ENCODE peak calls at places on chromosomes 11 and 22, in five cellular contexts. One of them, this sample, is unnamed.
A peak's percentile ranks its signal among the peaks of the same experiment; 100 is the strongest.

GRCh38 chr11:19617830-19618523 is 94.7 kb upstream of the NAV2 start:
- DNase-seq in lung: no peak
- DNase-seq in activated naive CD8-positive, alpha-beta T cell treated with anti-CD3 and anti-CD28 coated beads for 36 hours: no peak
- DNase-seq in kidney tubule cell: no peak
- DNase-seq in HTR-8/SVneo: no peak
- DNase-seq in this sample: no peak

GRCh38 chr11:63670738-63671321 is 346 bp downstream of the ATL3 start:
- DNase-seq in lung: peak; percentile 61
- DNase-seq in activated naive CD8-positive, alpha-beta T cell treated with anti-CD3 and anti-CD28 coated beads for 36 hours: peak; percentile 30
- DNase-seq in kidney tubule cell: peak; percentile 70
- DNase-seq in HTR-8/SVneo: peak; percentile 36
- DNase-seq in this sample: peak; percentile 81

GRCh38 chr11:90332415-90332814 is 109.6 kb upstream of the CHORDC1 start:
- DNase-seq in lung: no peak
- DNase-seq in activated naive CD8-positive, alpha-beta T cell treated with anti-CD3 and anti-CD28 coated beads for 36 hours: no peak
- DNase-seq in kidney tubule cell: peak; percentile 60
- DNase-seq in HTR-8/SVneo: no peak
- DNase-seq in this sample: no peak

GRCh38 chr22:49897015-49897684 is 21.1 kb downstream of the ALG12 start:
- DNase-seq in lung: no peak
- DNase-seq in activated naive CD8-positive, alpha-beta T cell treated with anti-CD3 and anti-CD28 coated beads for 36 hours: no peak
- DNase-seq in kidney tubule cell: no peak
- DNase-seq in HTR-8/SVneo: no peak
- DNase-seq in this sample: no peak

GRCh38 chr11:41133023-41133422 is 326.4 kb downstream of the LRRC4C start:
- DNase-seq in lung: no peak
- DNase-seq in activated naive CD8-positive, alpha-beta T cell treated with anti-CD3 and anti-CD28 coated beads for 36 hours: no peak
- DNase-seq in kidney tubule cell: no peak
- DNase-seq in HTR-8/SVneo: no peak
- DNase-seq in this sample: no peak

GRCh38 chr11:48037709-48038468 is 57.5 kb downstream of the PTPRJ start:
- DNase-seq in lung: no peak
- DNase-seq in activated naive CD8-positive, alpha-beta T cell treated with anti-CD3 and anti-CD28 coated beads for 36 hours: no peak
- DNase-seq in kidney tubule cell: no peak
- DNase-seq in HTR-8/SVneo: no peak
- DNase-seq in this sample: no peak

GRCh38 chr11:289145-289705 is 299 bp downstream of the PGGHG start:
- DNase-seq in lung: no peak
- DNase-seq in activated naive CD8-positive, alpha-beta T cell treated with anti-CD3 and anti-CD28 coated beads for 36 hours: peak; percentile 32
- DNase-seq in kidney tubule cell: no peak
- DNase-seq in HTR-8/SVneo: no peak
- DNase-seq in this sample: no peak

GRCh38 chr11:64448599-64449380 is 89.8 kb downstream of the RPS6KA4 start:
- DNase-seq in lung: peak; percentile 84
- DNase-seq in activated naive CD8-positive, alpha-beta T cell treated with anti-CD3 and anti-CD28 coated beads for 36 hours: peak; percentile 78
- DNase-seq in kidney tubule cell: peak; percentile 72
- DNase-seq in HTR-8/SVneo: peak; percentile 88
- DNase-seq in this sample: peak; percentile 74

GRCh38 chr11:20963596-20963995 is 294.2 kb downstream of the NELL1 start:
- DNase-seq in lung: no peak
- DNase-seq in activated naive CD8-positive, alpha-beta T cell treated with anti-CD3 and anti-CD28 coated beads for 36 hours: no peak
- DNase-seq in kidney tubule cell: peak; percentile 16
- DNase-seq in HTR-8/SVneo: no peak
- DNase-seq in this sample: no peak

GRCh38 chr11:66851698-66852465 is 5.0 kb upstream of the LRFN4 start:
- DNase-seq in lung: no peak
- DNase-seq in activated naive CD8-positive, alpha-beta T cell treated with anti-CD3 and anti-CD28 coated beads for 36 hours: no peak
- DNase-seq in kidney tubule cell: no peak
- DNase-seq in HTR-8/SVneo: no peak
- DNase-seq in this sample: peak; percentile 58

GRCh38 chr22:41660416-41660815 is 28.3 kb downstream of the SNU13 start:
- DNase-seq in lung: no peak
- DNase-seq in activated naive CD8-positive, alpha-beta T cell treated with anti-CD3 and anti-CD28 coated beads for 36 hours: no peak
- DNase-seq in kidney tubule cell: no peak
- DNase-seq in HTR-8/SVneo: no peak
- DNase-seq in this sample: no peak

GRCh38 chr11:99257131-99257530 is 236.4 kb downstream of the CNTN5 start:
- DNase-seq in lung: no peak
- DNase-seq in activated naive CD8-positive, alpha-beta T cell treated with anti-CD3 and anti-CD28 coated beads for 36 hours: no peak
- DNase-seq in kidney tubule cell: no peak
- DNase-seq in HTR-8/SVneo: no peak
- DNase-seq in this sample: peak; percentile 82

GRCh38 chr22:18112440-18112839 is 1.8 kb downstream of the TUBA8 start:
- DNase-seq in lung: no peak
- DNase-seq in activated naive CD8-positive, alpha-beta T cell treated with anti-CD3 and anti-CD28 coated beads for 36 hours: no peak
- DNase-seq in kidney tubule cell: no peak
- DNase-seq in HTR-8/SVneo: no peak
- DNase-seq in this sample: no peak

GRCh38 chr22:40436460-40437431 is 66.4 kb downstream of the SGSM3 start:
- DNase-seq in lung: no peak
- DNase-seq in activated naive CD8-positive, alpha-beta T cell treated with anti-CD3 and anti-CD28 coated beads for 36 hours: peak; percentile 54
- DNase-seq in kidney tubule cell: peak; percentile 66
- DNase-seq in HTR-8/SVneo: peak; percentile 29
- DNase-seq in this sample: peak; percentile 78

GRCh38 chr11:63017306-63017974 is 1.8 kb upstream of the SLC22A8 start:
- DNase-seq in lung: no peak
- DNase-seq in activated naive CD8-positive, alpha-beta T cell treated with anti-CD3 and anti-CD28 coated beads for 36 hours: no peak
- DNase-seq in kidney tubule cell: no peak
- DNase-seq in HTR-8/SVneo: no peak
- DNase-seq in this sample: no peak

GRCh38 chr22:41532908-41533825 is 11.1 kb downstream of the POLR3H start:
- DNase-seq in lung: peak; percentile 62
- DNase-seq in activated naive CD8-positive, alpha-beta T cell treated with anti-CD3 and anti-CD28 coated beads for 36 hours: peak; percentile 65
- DNase-seq in kidney tubule cell: peak; percentile 74
- DNase-seq in HTR-8/SVneo: peak; percentile 52
- DNase-seq in this sample: peak; percentile 77

GRCh38 chr11:32874144-32874543 is 18.5 kb upstream of the QSER1 start:
- DNase-seq in lung: no peak
- DNase-seq in activated naive CD8-positive, alpha-beta T cell treated with anti-CD3 and anti-CD28 coated beads for 36 hours: no peak
- DNase-seq in kidney tubule cell: no peak
- DNase-seq in HTR-8/SVneo: no peak
- DNase-seq in this sample: no peak

GRCh38 chr11:128210148-128210940 is 377.0 kb downstream of the ETS1 start:
- DNase-seq in lung: peak; percentile 58
- DNase-seq in activated naive CD8-positive, alpha-beta T cell treated with anti-CD3 and anti-CD28 coated beads for 36 hours: no peak
- DNase-seq in kidney tubule cell: peak; percentile 100
- DNase-seq in HTR-8/SVneo: peak; percentile 77
- DNase-seq in this sample: peak; percentile 77

GRCh38 chr11:71298016-71298550 is 45.7 kb upstream of the SHANK2 start:
- DNase-seq in lung: peak; percentile 14
- DNase-seq in activated naive CD8-positive, alpha-beta T cell treated with anti-CD3 and anti-CD28 coated beads for 36 hours: no peak
- DNase-seq in kidney tubule cell: no peak
- DNase-seq in HTR-8/SVneo: no peak
- DNase-seq in this sample: no peak

GRCh38 chr22:48895831-48896765 is 931.6 kb downstream of the BRD1 start:
- DNase-seq in lung: no peak
- DNase-seq in activated naive CD8-positive, alpha-beta T cell treated with anti-CD3 and anti-CD28 coated beads for 36 hours: no peak
- DNase-seq in kidney tubule cell: no peak
- DNase-seq in HTR-8/SVneo: no peak
- DNase-seq in this sample: no peak

GRCh38 chr11:123573291-123573690 is 81.1 kb downstream of the SCN3B start:
- DNase-seq in lung: no peak
- DNase-seq in activated naive CD8-positive, alpha-beta T cell treated with anti-CD3 and anti-CD28 coated beads for 36 hours: no peak
- DNase-seq in kidney tubule cell: no peak
- DNase-seq in HTR-8/SVneo: no peak
- DNase-seq in this sample: no peak

GRCh38 chr11:67583319-67584204 is at the start of gene GSTP1:
- DNase-seq in lung: peak; percentile 90
- DNase-seq in activated naive CD8-positive, alpha-beta T cell treated with anti-CD3 and anti-CD28 coated beads for 36 hours: peak; percentile 89
- DNase-seq in kidney tubule cell: peak; percentile 96
- DNase-seq in HTR-8/SVneo: peak; percentile 95
- DNase-seq in this sample: peak; percentile 99

GRCh38 chr11:68806931-68807844 is 34.5 kb downstream of the CPT1A start:
- DNase-seq in lung: no peak
- DNase-seq in activated naive CD8-positive, alpha-beta T cell treated with anti-CD3 and anti-CD28 coated beads for 36 hours: no peak
- DNase-seq in kidney tubule cell: peak; percentile 65
- DNase-seq in HTR-8/SVneo: peak; percentile 34
- DNase-seq in this sample: no peak

GRCh38 chr22:37967637-37968451 is 14.3 kb downstream of the POLR2F start:
- DNase-seq in lung: no peak
- DNase-seq in activated naive CD8-positive, alpha-beta T cell treated with anti-CD3 and anti-CD28 coated beads for 36 hours: no peak
- DNase-seq in kidney tubule cell: no peak
- DNase-seq in HTR-8/SVneo: no peak
- DNase-seq in this sample: no peak

GRCh38 chr22:23831781-23832180 is 7.0 kb downstream of the DERL3 start:
- DNase-seq in lung: no peak
- DNase-seq in activated naive CD8-positive, alpha-beta T cell treated with anti-CD3 and anti-CD28 coated beads for 36 hours: no peak
- DNase-seq in kidney tubule cell: no peak
- DNase-seq in HTR-8/SVneo: no peak
- DNase-seq in this sample: no peak

GRCh38 chr22:42814215-42814614 is 42.9 kb downstream of the ARFGAP3 start:
- DNase-seq in lung: peak; percentile 22
- DNase-seq in activated naive CD8-positive, alpha-beta T cell treated with anti-CD3 and anti-CD28 coated beads for 36 hours: no peak
- DNase-seq in kidney tubule cell: no peak
- DNase-seq in HTR-8/SVneo: no peak
- DNase-seq in this sample: peak; percentile 37

GRCh38 chr22:30017375-30017774 is 62.9 kb upstream of the HORMAD2 start:
- DNase-seq in lung: no peak
- DNase-seq in activated naive CD8-positive, alpha-beta T cell treated with anti-CD3 and anti-CD28 coated beads for 36 hours: no peak
- DNase-seq in kidney tubule cell: peak; percentile 39
- DNase-seq in HTR-8/SVneo: no peak
- DNase-seq in this sample: no peak

GRCh38 chr11:45580399-45580798 is 85.0 kb downstream of the CHST1 start:
- DNase-seq in lung: no peak
- DNase-seq in activated naive CD8-positive, alpha-beta T cell treated with anti-CD3 and anti-CD28 coated beads for 36 hours: no peak
- DNase-seq in kidney tubule cell: peak; percentile 5
- DNase-seq in HTR-8/SVneo: peak; percentile 54
- DNase-seq in this sample: no peak

GRCh38 chr11:129383060-129383459 is 7.4 kb downstream of the BARX2 start:
- DNase-seq in lung: no peak
- DNase-seq in activated naive CD8-positive, alpha-beta T cell treated with anti-CD3 and anti-CD28 coated beads for 36 hours: no peak
- DNase-seq in kidney tubule cell: no peak
- DNase-seq in HTR-8/SVneo: no peak
- DNase-seq in this sample: no peak

GRCh38 chr11:66871521-66871901 is 14.6 kb downstream of the LRFN4 start:
- DNase-seq in lung: no peak
- DNase-seq in activated naive CD8-positive, alpha-beta T cell treated with anti-CD3 and anti-CD28 coated beads for 36 hours: no peak
- DNase-seq in kidney tubule cell: no peak
- DNase-seq in HTR-8/SVneo: no peak
- DNase-seq in this sample: no peak

GRCh38 chr11:11743216-11743615 is 98.6 kb upstream of the USP47 start:
- DNase-seq in lung: no peak
- DNase-seq in activated naive CD8-positive, alpha-beta T cell treated with anti-CD3 and anti-CD28 coated beads for 36 hours: no peak
- DNase-seq in kidney tubule cell: no peak
- DNase-seq in HTR-8/SVneo: no peak
- DNase-seq in this sample: no peak

GRCh38 chr11:5923789-5924188 is 18.3 kb upstream of the OR56A3 start:
- DNase-seq in lung: no peak
- DNase-seq in activated naive CD8-positive, alpha-beta T cell treated with anti-CD3 and anti-CD28 coated beads for 36 hours: no peak
- DNase-seq in kidney tubule cell: peak; percentile 30
- DNase-seq in HTR-8/SVneo: no peak
- DNase-seq in this sample: peak; percentile 30

GRCh38 chr11:13644997-13645667 is 23.3 kb upstream of the FAR1 start:
- DNase-seq in lung: no peak
- DNase-seq in activated naive CD8-positive, alpha-beta T cell treated with anti-CD3 and anti-CD28 coated beads for 36 hours: no peak
- DNase-seq in kidney tubule cell: peak; percentile 78
- DNase-seq in HTR-8/SVneo: no peak
- DNase-seq in this sample: no peak

GRCh38 chr11:18427240-18427639 is 15.1 kb downstream of the LDHC start:
- DNase-seq in lung: no peak
- DNase-seq in activated naive CD8-positive, alpha-beta T cell treated with anti-CD3 and anti-CD28 coated beads for 36 hours: no peak
- DNase-seq in kidney tubule cell: no peak
- DNase-seq in HTR-8/SVneo: no peak
- DNase-seq in this sample: no peak

GRCh38 chr11:60125962-60126585 is 37.6 kb downstream of the MS4A2 start:
- DNase-seq in lung: no peak
- DNase-seq in activated naive CD8-positive, alpha-beta T cell treated with anti-CD3 and anti-CD28 coated beads for 36 hours: no peak
- DNase-seq in kidney tubule cell: peak; percentile 82
- DNase-seq in HTR-8/SVneo: no peak
- DNase-seq in this sample: no peak

GRCh38 chr11:33777906-33778305 is 3.6 kb upstream of the FBXO3 start:
- DNase-seq in lung: no peak
- DNase-seq in activated naive CD8-positive, alpha-beta T cell treated with anti-CD3 and anti-CD28 coated beads for 36 hours: no peak
- DNase-seq in kidney tubule cell: no peak
- DNase-seq in HTR-8/SVneo: no peak
- DNase-seq in this sample: no peak

GRCh38 chr11:67389477-67389876 is 2.3 kb upstream of the RAD9A start:
- DNase-seq in lung: no peak
- DNase-seq in activated naive CD8-positive, alpha-beta T cell treated with anti-CD3 and anti-CD28 coated beads for 36 hours: no peak
- DNase-seq in kidney tubule cell: peak; percentile 56
- DNase-seq in HTR-8/SVneo: peak; percentile 79
- DNase-seq in this sample: peak; percentile 76

GRCh38 chr11:34745209-34745608 is 124.3 kb downstream of the EHF start:
- DNase-seq in lung: no peak
- DNase-seq in activated naive CD8-positive, alpha-beta T cell treated with anti-CD3 and anti-CD28 coated beads for 36 hours: no peak
- DNase-seq in kidney tubule cell: no peak
- DNase-seq in HTR-8/SVneo: no peak
- DNase-seq in this sample: no peak